ENCODE peak calls at places on chromosome 1, in ten cellular contexts. X is amniotic epithelial cell, Y is EL, F is dorsolateral prefrontal cortex, N is NCI-H460, V is AG20443, R is renal cortical epithelial cell, W is GM12891, M is foreskin melanocyte, E is PC-3. T is an unnamed sample.

GRCh38 chr1:245225267-245225666 is 70.5 kb downstream of the KIF26B start:
- DNase-seq in M (no peak), E (no peak), F (no peak), Y (no peak), R (peak), W (no peak), N (no peak), X (peak), V (peak), T (no peak)

GRCh38 chr1:12163210-12163609 is 3.6 kb upstream of the TNFRSF1B start:
- DNase-seq in X (no peak), Y (no peak), N (no peak), V (no peak), R (no peak), F (no peak), M (no peak), E (no peak), W (no peak), T (no peak)

GRCh38 chr1:7218210-7218832 is 433.1 kb downstream of the CAMTA1 start:
- DNase-seq in X (peak), N (peak), F (peak), Y (peak), E (peak), V (peak), W (peak), R (peak), M (peak), T (peak)

GRCh38 chr1:231159202-231159962 is 2.5 kb upstream of the TRIM67 start:
- DNase-seq in N (no peak), V (no peak), Y (no peak), F (no peak), W (no peak), R (no peak), E (no peak), X (no peak), M (no peak), T (no peak)

GRCh38 chr1:181525104-181525721 is 41.9 kb downstream of the CACNA1E start:
- DNase-seq in R (no peak), Y (no peak), X (no peak), M (no peak), W (no peak), F (no peak), V (no peak), N (no peak), E (no peak), T (no peak)

GRCh38 chr1:150148834-150149489 is 754 bp upstream of the PLEKHO1 start:
- DNase-seq in V (no peak), Y (peak), N (no peak), F (no peak), W (no peak), M (no peak), E (no peak), R (no peak), X (no peak), T (no peak)

GRCh38 chr1:20322081-20322824 is 31.6 kb downstream of the VWA5B1 start:
- DNase-seq in R (no peak), X (no peak), N (no peak), F (peak), M (no peak), W (peak), E (no peak), V (no peak), Y (no peak), T (no peak)

GRCh38 chr1:167272375-167272957 is 51.8 kb downstream of the POU2F1 start:
- DNase-seq in M (no peak), E (no peak), X (peak), V (no peak), W (no peak), F (no peak), Y (no peak), R (no peak), N (no peak), T (no peak)

GRCh38 chr1:19205845-19206244 is 4.2 kb downstream of the UBR4 start:
- DNase-seq in N (no peak), M (no peak), W (no peak), E (no peak), R (no peak), F (no peak), V (no peak), Y (no peak), X (no peak), T (no peak)

GRCh38 chr1:206776239-206776638 is 3.9 kb upstream of the IL10 start:
- DNase-seq in X (no peak), F (no peak), Y (no peak), N (no peak), W (no peak), M (no peak), R (no peak), E (peak), V (no peak), T (no peak)

GRCh38 chr1:9008236-9008635 is 18.0 kb downstream of the SLC2A7 start:
- DNase-seq in F (no peak), N (no peak), E (no peak), R (no peak), X (no peak), W (no peak), M (no peak), Y (no peak), V (no peak), T (no peak)

GRCh38 chr1:213720032-213720431 is 267.7 kb upstream of the PROX1 start:
- DNase-seq in W (no peak), E (no peak), N (no peak), V (no peak), Y (no peak), R (no peak), X (no peak), F (no peak), M (no peak), T (no peak)

GRCh38 chr1:14240265-14240664 is 358.2 kb upstream of the KAZN start:
- DNase-seq in X (no peak), V (no peak), F (no peak), N (no peak), E (no peak), Y (no peak), M (no peak), W (no peak), R (no peak), T (no peak)

GRCh38 chr1:60715970-60716369 is 366.4 kb upstream of the NFIA start:
- DNase-seq in R (no peak), X (no peak), W (no peak), M (peak), N (no peak), Y (no peak), E (no peak), F (no peak), V (no peak), T (no peak)

GRCh38 chr1:168386949-168387586 is 106.4 kb downstream of the TBX19 start:
- DNase-seq in M (no peak), Y (no peak), N (no peak), E (peak), V (peak), X (peak), R (peak), W (peak), F (peak), T (peak)

GRCh38 chr1:28812669-28813468 is 899 bp downstream of the OPRD1 start:
- DNase-seq in W (no peak), V (no peak), X (no peak), F (peak), Y (no peak), M (peak), R (no peak), E (no peak), N (no peak), T (no peak)

GRCh38 chr1:236200925-236201324 is 58.6 kb downstream of the GPR137B start:
- DNase-seq in N (no peak), E (no peak), F (no peak), W (no peak), X (no peak), V (no peak), Y (no peak), R (no peak), M (no peak), T (no peak)

GRCh38 chr1:225842074-225842473 is 32.1 kb downstream of the EPHX1 start:
- DNase-seq in E (no peak), W (no peak), F (no peak), R (no peak), X (no peak), N (no peak), Y (no peak), V (no peak), M (no peak), T (no peak)

GRCh38 chr1:155889566-155889965 is 21.6 kb downstream of the RIT1 start:
- DNase-seq in R (no peak), W (no peak), V (no peak), Y (peak), M (no peak), F (no peak), E (no peak), X (no peak), N (no peak), T (no peak)

GRCh38 chr1:199038188-199038587 is 399.3 kb downstream of the PTPRC start:
- DNase-seq in M (no peak), Y (no peak), W (no peak), V (no peak), E (no peak), N (no peak), X (no peak), F (no peak), R (no peak), T (no peak)

GRCh38 chr1:25245809-25246599 is 1.2 kb downstream of the RSRP1 start:
- DNase-seq in R (peak), N (no peak), M (no peak), W (no peak), E (peak), V (no peak), F (no peak), Y (peak), X (peak), T (peak)

GRCh38 chr1:83834621-83835264 is 164.2 kb downstream of the TTLL7 start:
- DNase-seq in F (no peak), V (no peak), N (no peak), E (no peak), Y (no peak), M (no peak), W (no peak), X (no peak), R (no peak), T (no peak)

GRCh38 chr1:65255088-65256050 is 54.0 kb upstream of the DNAJC6 start:
- DNase-seq in F (peak), E (peak), N (no peak), W (no peak), X (no peak), V (no peak), R (peak), Y (peak), M (no peak), T (no peak)

GRCh38 chr1:26701995-26702679 is 6.3 kb downstream of the ARID1A start:
- DNase-seq in X (no peak), Y (no peak), R (no peak), E (peak), V (no peak), W (no peak), N (no peak), F (no peak), M (no peak), T (no peak)